ENCODE peak calls at places on chromosomes 16 and 17, in nine cellular contexts. T is H1, Q is K562, U is PC-3, M is IMR-90, H is GM23338, Y is neural progenitor cell, V is A549, D is fibroblast of lung. C is an unnamed sample.

GRCh38 chr16:35197656-35198055 is 1738.2 kb downstream of the TP53TG3F start:
- DNase-seq in Q (no peak), U (no peak), Y (no peak), D (no peak), V (no peak), H (no peak), M (no peak), T (no peak), C (no peak)

GRCh38 chr17:44914148-44914547 is 1.2 kb downstream of the GFAP start:
- DNase-seq in T (no peak), M (no peak), H (no peak), Q (peak), V (no peak), U (no peak), Y (no peak), D (no peak), C (no peak)

GRCh38 chr17:48814504-48814903 is 2.5 kb downstream of the TTLL6 start:
- DNase-seq in H (peak), M (peak), T (peak), V (peak), U (peak), D (peak), Q (peak), Y (peak), C (peak)

GRCh38 chr16:9469512-9469911 is 378.1 kb downstream of the HAPSTR1 start:
- DNase-seq in H (no peak), T (no peak), U (no peak), V (peak), Q (no peak), Y (no peak), M (no peak), D (peak), C (no peak)

GRCh38 chr17:79053251-79053925 is 21.2 kb upstream of the ENGASE start:
- DNase-seq in Y (no peak), H (no peak), M (peak), V (no peak), D (peak), T (no peak), U (peak), Q (no peak), C (no peak)

GRCh38 chr17:80453980-80454556 is 22.3 kb downstream of the NPTX1 start:
- DNase-seq in V (no peak), D (no peak), H (no peak), Q (no peak), M (no peak), T (no peak), Y (no peak), U (no peak), C (no peak)

GRCh38 chr17:75827291-75828050 is 16.7 kb downstream of the UNC13D start:
- DNase-seq in H (peak), Q (peak), Y (peak), V (peak), T (peak), M (peak), D (peak), U (peak), C (peak)

GRCh38 chr16:22383827-22384226 is 9.4 kb upstream of the CDR2 start:
- DNase-seq in M (no peak), H (no peak), Q (no peak), Y (no peak), T (no peak), U (no peak), V (no peak), D (no peak), C (no peak)

GRCh38 chr16:28491970-28492474 is at the start of gene CLN3:
- DNase-seq in H (peak), V (peak), T (peak), Q (peak), Y (peak), U (peak), M (peak), D (peak), C (peak)

GRCh38 chr16:28494141-28494851 is at the start of gene APOBR:
- DNase-seq in U (no peak), Y (no peak), D (no peak), H (no peak), V (no peak), T (no peak), Q (peak), M (no peak), C (peak)

GRCh38 chr16:28491080-28491969 is 549 bp downstream of the CLN3 start:
- DNase-seq in D (no peak), Q (peak), Y (peak), V (no peak), H (peak), M (no peak), T (peak), U (peak), C (peak)

GRCh38 chr16:28495098-28495793 is 803 bp downstream of the APOBR start:
- DNase-seq in U (no peak), Q (no peak), D (no peak), T (no peak), V (no peak), Y (no peak), M (no peak), H (no peak), C (peak)

DNA sequence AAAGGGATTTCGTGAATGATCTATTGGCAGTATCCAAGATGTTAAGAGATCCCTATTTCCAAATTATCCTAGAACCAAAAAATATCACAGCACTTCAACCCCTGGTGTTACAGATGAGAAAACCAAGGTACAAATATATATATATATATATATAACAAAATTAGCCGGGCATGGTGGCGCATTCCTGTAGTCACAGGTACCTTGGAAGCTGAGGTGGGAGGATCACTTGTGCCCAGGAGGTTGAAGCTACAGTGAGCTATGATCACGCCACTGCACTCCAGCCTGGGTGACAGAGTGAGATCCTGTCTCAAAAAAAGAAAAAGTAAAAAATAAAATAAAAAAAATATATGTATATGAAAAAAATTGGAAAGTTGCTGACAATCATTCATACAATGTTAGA is 637 bp upstream of the CLN3 start:
- DNase-seq in V (no peak), H (no peak), U (no peak), T (no peak), Q (no peak), M (no peak), Y (no peak), D (no peak), C (peak)
- H3K4me3 ChIP-seq in V (peak), H (peak), U (peak), T (no peak), Q (peak), M (peak), Y (peak), D (no peak), C (peak)

DNA sequence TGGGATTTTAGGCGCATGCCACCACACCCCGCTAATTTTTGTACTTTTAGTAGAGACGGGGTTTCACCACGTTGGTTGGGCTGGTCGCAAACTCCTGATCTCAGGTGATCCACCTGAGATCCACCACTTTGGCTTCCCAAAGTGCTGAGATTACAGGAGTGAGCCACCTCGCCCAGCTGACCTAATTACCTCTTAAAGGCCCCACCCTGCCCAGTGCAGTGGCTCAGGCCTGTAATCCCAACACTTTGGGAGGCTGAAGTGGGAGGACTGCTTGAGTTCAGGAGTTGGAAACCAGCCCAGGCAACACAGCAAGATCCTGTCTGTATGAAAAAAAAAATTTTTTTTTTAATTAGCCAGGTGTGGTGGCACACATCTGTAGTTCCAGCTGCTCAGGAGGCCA is 2.9 kb upstream of the COASY start:
- DNase-seq in V (no peak), Q (no peak), Y (no peak), M (no peak), T (no peak), D (no peak), H (no peak), U (no peak), C (no peak)
- H3K4me2 ChIP-seq in V (no peak), Q (no peak), Y (no peak), M (no peak), T (no peak), D (no peak), H (no peak), U (no peak), C (no peak)

DNA sequence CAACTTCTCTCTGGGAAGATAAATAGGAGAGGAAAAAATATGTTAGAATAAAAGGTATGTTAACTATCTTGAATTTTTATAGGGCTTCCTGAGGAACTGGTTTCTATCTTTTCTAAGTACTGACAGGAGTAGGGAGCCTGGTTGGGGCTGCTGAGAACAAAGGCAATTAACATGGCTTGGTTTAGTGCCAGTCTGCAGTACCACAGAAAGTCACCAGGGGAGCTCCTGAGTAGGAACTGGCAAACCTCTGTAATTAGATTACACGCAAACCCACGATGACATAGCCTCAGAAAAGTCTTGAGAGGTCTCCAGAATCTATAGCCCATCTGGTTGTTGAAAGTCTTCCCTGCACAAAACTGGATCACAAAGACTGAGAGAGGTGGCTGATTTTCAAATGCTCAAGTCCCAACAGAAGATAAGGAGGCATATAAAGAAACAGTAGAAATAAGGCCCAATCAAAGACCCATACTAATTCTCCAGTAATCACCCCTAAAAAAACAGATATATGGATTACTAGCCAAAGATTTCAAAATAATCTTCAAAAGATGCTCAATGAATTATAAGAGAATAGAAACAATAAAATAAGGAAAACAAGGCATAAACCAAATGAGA is 11.7 kb upstream of the CNTNAP4 start:
- DNase-seq in H (peak), Q (peak), D (peak), U (peak), M (peak), Y (peak), V (peak), T (peak), C (peak)
- TF ChIP-seq CTCF in H (peak), Q (peak), D (peak), U (peak), M (peak), Y (peak), V (no peak), T (peak), C (peak)

GRCh38 chr16:705748-706188 is at the start of gene FBXL16:
- DNase-seq in U (peak), Y (peak), M (no peak), H (peak), T (peak), Q (peak), D (no peak), V (no peak), C (no peak)
- H3K4me3 ChIP-seq in U (peak), Y (peak), M (peak), H (peak), T (peak), Q (peak), D (no peak), V (peak), C (no peak)

C was measured in DND-41.